ENCODE peak calls at places on chromosomes 2 and 18, in ten cellular contexts. B is GM23248, X is NCI-H1436, T is retina, C is hepatocyte, W is DND-41, E is GM12865, D is head of caudate nucleus, M is right cardiac atrium, A is Kasumi-1. I is an unnamed sample.

GRCh38 chr2:164014068-164014577 is 278.3 kb upstream of the FIGN start:
- DNase-seq in W (no peak), A (no peak), X (peak; percentile 24), B (peak; percentile 58), T (peak; percentile 71), D (peak; percentile 41), C (no peak), M (peak; percentile 73), E (no peak), I (no peak)

GRCh38 chr2:216094701-216095100 is 13.0 kb downstream of the TMEM169 start:
- DNase-seq in X (no peak), M (no peak), W (no peak), C (no peak), T (no peak), B (no peak), E (no peak), A (no peak), D (no peak), I (no peak)

GRCh38 chr2:213316001-213316735 is 31.9 kb downstream of the SPAG16 start:
- DNase-seq in D (no peak), C (no peak), W (no peak), M (no peak), E (no peak), B (peak; percentile 55), T (no peak), X (no peak), A (no peak), I (peak; percentile 76)

GRCh38 chr2:85635636-85636035 is 19.6 kb downstream of the USP39 start:
- DNase-seq in E (no peak), A (no peak), W (no peak), B (peak; percentile 38), C (no peak), X (no peak), T (no peak), D (no peak), M (no peak), I (no peak)

GRCh38 chr18:48352051-48352755 is 57.0 kb downstream of the ZBTB7C start:
- DNase-seq in A (no peak), E (no peak), M (no peak), B (no peak), X (no peak), T (no peak), W (no peak), C (no peak), D (no peak), I (no peak)

GRCh38 chr2:237708961-237709360 is 81.6 kb downstream of the LRRFIP1 start:
- DNase-seq in C (no peak), E (no peak), M (no peak), X (no peak), T (no peak), B (no peak), D (no peak), W (no peak), A (no peak), I (no peak)

GRCh38 chr2:46490521-46491141 is 11.3 kb downstream of the TMEM247 start:
- DNase-seq in C (no peak), A (peak; percentile 97), E (peak; percentile 60), T (peak; percentile 51), B (no peak), M (peak; percentile 86), X (no peak), D (peak; percentile 66), W (no peak), I (no peak)

GRCh38 chr2:215982465-215982875 is 30.9 kb downstream of the MREG start:
- DNase-seq in M (no peak), A (no peak), E (peak; percentile 85), X (no peak), D (no peak), C (peak; percentile 69), T (no peak), B (peak; percentile 90), W (no peak), I (no peak)

GRCh38 chr2:147844691-147845607 is at the start of gene ACVR2A:
- DNase-seq in A (peak; percentile 66), B (peak; percentile 79), M (peak; percentile 62), W (no peak), T (peak; percentile 82), E (peak; percentile 85), C (peak; percentile 58), D (peak; percentile 65), X (peak; percentile 45), I (no peak)

GRCh38 chr18:75167137-75167536 is 41.8 kb downstream of the PTGR3 start:
- DNase-seq in M (no peak), D (no peak), B (no peak), T (no peak), W (no peak), A (no peak), C (no peak), E (no peak), X (no peak), I (no peak)

GRCh38 chr2:41909584-41909983 is 138.2 kb upstream of the PKDCC start:
- DNase-seq in E (no peak), A (no peak), W (no peak), D (no peak), C (no peak), T (peak; percentile 46), B (no peak), M (no peak), X (no peak), I (no peak)

GRCh38 chr2:97740590-97741182 is 27.3 kb downstream of the ZAP70 start:
- DNase-seq in C (peak; percentile 61), A (peak; percentile 67), B (peak; percentile 65), E (peak; percentile 61), X (peak; percentile 83), T (peak; percentile 64), W (peak; percentile 54), D (peak; percentile 44), M (no peak), I (no peak)

GRCh38 chr18:57210711-57211411 is 64.0 kb downstream of the BOD1L2 start:
- DNase-seq in E (no peak), W (no peak), C (peak; percentile 50), T (no peak), D (no peak), X (no peak), M (no peak), B (no peak), A (no peak), I (no peak)

GRCh38 chr2:165791811-165792454 is 2.1 kb downstream of the GALNT3 start:
- DNase-seq in C (no peak), E (no peak), X (no peak), T (no peak), M (no peak), A (no peak), D (no peak), W (no peak), B (peak; percentile 56), I (no peak)

GRCh38 chr2:7672027-7672684 is 754.9 kb downstream of the RNF144A start:
- DNase-seq in X (no peak), E (peak; percentile 69), D (peak; percentile 43), T (no peak), B (peak; percentile 8), W (peak; percentile 72), M (peak; percentile 67), A (peak; percentile 48), C (peak; percentile 61), I (no peak)

GRCh38 chr2:239181601-239182471 is 219.0 kb downstream of the HDAC4 start:
- DNase-seq in W (no peak), E (no peak), T (peak; percentile 66), C (peak; percentile 65), B (no peak), A (no peak), D (no peak), X (peak; percentile 35), M (peak; percentile 3), I (no peak)

GRCh38 chr2:11417946-11418585 is 47.9 kb downstream of the E2F6 start:
- DNase-seq in M (no peak), E (peak; percentile 48), W (peak; percentile 16), D (no peak), A (peak; percentile 50), C (no peak), X (no peak), T (no peak), B (peak; percentile 29), I (no peak)

GRCh38 chr2:43218221-43218549 is 8.2 kb downstream of the ZFP36L2 start:
- DNase-seq in B (peak; percentile 55), D (no peak), E (no peak), T (peak; percentile 47), A (no peak), C (no peak), M (no peak), W (no peak), X (no peak), I (no peak)

GRCh38 chr2:219722276-219722883 is 95.0 kb downstream of the SLC4A3 start:
- DNase-seq in B (no peak), A (no peak), D (no peak), T (no peak), X (no peak), C (peak; percentile 15), M (no peak), W (no peak), E (no peak), I (no peak)

GRCh38 chr18:31591113-31591512 is 564 bp upstream of the TTR start:
- DNase-seq in C (no peak), W (no peak), B (no peak), M (no peak), T (no peak), D (no peak), X (no peak), E (no peak), A (no peak), I (no peak)

GRCh38 chr2:120957905-120958304 is 222.2 kb downstream of the GLI2 start:
- DNase-seq in D (no peak), C (no peak), A (no peak), M (peak; percentile 79), E (no peak), T (no peak), W (no peak), B (no peak), X (no peak), I (no peak)

GRCh38 chr2:211455225-211455841 is 898.9 kb downstream of the CPS1 start:
- DNase-seq in W (peak; percentile 42), T (peak; percentile 80), D (peak; percentile 52), A (peak; percentile 14), E (peak; percentile 35), C (peak; percentile 63), B (peak; percentile 58), M (no peak), X (peak; percentile 28), I (peak; percentile 6)

GRCh38 chr2:241808701-241809382 is at the start of gene NEU4:
- DNase-seq in M (peak; percentile 39), T (peak; percentile 61), A (no peak), D (no peak), X (no peak), C (no peak), E (no peak), W (no peak), B (no peak), I (no peak)

GRCh38 chr18:71189581-71189980 is 900.7 kb downstream of the SOCS6 start:
- DNase-seq in C (no peak), W (no peak), T (no peak), A (no peak), D (no peak), B (no peak), E (no peak), M (no peak), X (no peak), I (no peak)

GRCh38 chr2:75491129-75491753 is 69.5 kb downstream of the EVA1A start:
- DNase-seq in T (no peak), A (no peak), W (no peak), M (no peak), C (no peak), X (no peak), D (no peak), B (peak; percentile 74), E (no peak), I (no peak)

GRCh38 chr18:49011291-49011746 is 60.6 kb upstream of the SMAD7 start:
- DNase-seq in T (no peak), A (no peak), B (no peak), W (no peak), C (no peak), E (no peak), X (no peak), M (peak; percentile 84), D (no peak), I (no peak)

GRCh38 chr18:59691046-59691395 is 6.2 kb downstream of the CCBE1 start:
- DNase-seq in B (peak; percentile 36), W (peak; percentile 14), D (no peak), X (no peak), E (no peak), T (no peak), A (no peak), M (no peak), C (no peak), I (no peak)

GRCh38 chr2:169362346-169363026 is at the start of gene LRP2:
- DNase-seq in A (peak; percentile 38), X (no peak), D (peak; percentile 44), B (peak; percentile 19), C (peak; percentile 39), W (no peak), M (peak; percentile 45), T (peak; percentile 92), E (peak; percentile 3), I (no peak)

I was measured in smooth muscle cell of the brain vasculature.